ENCODE peak calls at places on chromosomes 13 and 19, in eight cellular contexts. P is fibroblast of lung, E is A549, I is Panc1, K is Peyer's patch, S is psoas muscle, R is astrocyte, C is thyroid gland. O is an unnamed sample.

GRCh38 chr13:48891586-48891985 is 84.1 kb upstream of the FNDC3A start:
- DNase-seq in S (no peak), I (no peak), P (peak; percentile 37), K (no peak), E (peak; percentile 55), C (no peak), R (peak; percentile 39), O (no peak)

GRCh38 chr13:99359493-99359892 is 52.3 kb upstream of the GPR183 start:
- DNase-seq in S (no peak), I (no peak), E (no peak), C (no peak), R (no peak), P (no peak), K (no peak), O (peak; percentile 41)

GRCh38 chr19:33488826-33489225 is 32.8 kb downstream of the PEPD start:
- DNase-seq in E (no peak), K (peak; percentile 43), S (no peak), P (no peak), I (no peak), R (no peak), C (no peak), O (no peak)

GRCh38 chr19:38666662-38667448 is 19.4 kb downstream of the ACTN4 start:
- DNase-seq in C (no peak), I (no peak), P (peak; percentile 74), S (peak; percentile 61), E (peak; percentile 87), K (no peak), R (peak; percentile 86), O (no peak)

GRCh38 chr13:81051873-81052272 is 710.9 kb upstream of the SPRY2 start:
- DNase-seq in R (no peak), E (no peak), P (peak; percentile 18), C (no peak), K (no peak), I (no peak), S (no peak), O (no peak)

GRCh38 chr19:17108453-17108784 is 32.8 kb downstream of the MYO9B start:
- DNase-seq in E (no peak), C (no peak), K (no peak), R (no peak), S (no peak), P (peak; percentile 31), I (no peak), O (no peak)

GRCh38 chr13:113962386-113962785 is 11.5 kb downstream of the C13orf46 start:
- DNase-seq in R (no peak), I (no peak), S (peak; percentile 48), E (no peak), P (no peak), C (no peak), K (no peak), O (no peak)

GRCh38 chr13:42760949-42761348 is 20.4 kb upstream of the FAM216B start:
- DNase-seq in K (no peak), I (no peak), C (no peak), S (no peak), E (no peak), R (peak; percentile 42), P (peak; percentile 87), O (peak; percentile 30)

GRCh38 chr19:34226036-34226435 is 28.3 kb upstream of the GARRE1 start:
- DNase-seq in I (no peak), K (no peak), E (no peak), P (no peak), R (no peak), C (no peak), S (no peak), O (no peak)

GRCh38 chr19:18637644-18638630 is 1.1 kb downstream of the KLHL26 start:
- DNase-seq in P (no peak), I (no peak), K (no peak), C (peak; percentile 71), S (no peak), R (no peak), E (peak; percentile 38), O (no peak)

GRCh38 chr19:43124360-43124759 is 41.9 kb upstream of the PSG2 start:
- DNase-seq in C (no peak), P (no peak), K (no peak), E (no peak), R (no peak), I (no peak), S (no peak), O (no peak)

GRCh38 chr19:28224441-28224840 is 988.5 kb downstream of the UQCRFS1 start:
- DNase-seq in P (no peak), I (no peak), S (no peak), E (no peak), C (no peak), K (no peak), R (no peak), O (no peak)

GRCh38 chr19:28234637-28235036 is 978.3 kb downstream of the UQCRFS1 start:
- DNase-seq in K (no peak), R (peak; percentile 74), S (no peak), I (no peak), P (no peak), C (no peak), E (no peak), O (no peak)

DNA sequence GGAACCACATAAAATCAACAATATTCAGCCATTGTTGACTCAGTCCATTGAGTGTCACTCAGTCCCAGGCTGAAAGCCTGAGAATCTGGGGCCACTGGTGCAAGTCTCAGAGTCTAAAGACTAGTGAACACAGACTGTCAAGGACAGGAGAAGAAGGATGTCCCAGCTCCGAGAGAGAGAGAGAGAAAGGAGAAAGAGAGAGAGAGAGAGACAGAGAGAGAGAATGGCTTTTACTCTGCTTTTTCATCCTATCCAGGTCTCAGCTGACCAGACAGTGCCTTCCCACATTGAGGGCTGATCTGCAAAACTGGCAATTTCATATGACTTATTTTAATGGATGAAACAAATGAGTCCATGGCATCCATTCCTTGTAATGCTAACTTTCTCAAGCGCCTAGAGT is 984.1 kb downstream of the UQCRFS1 start:
- DNase-seq in R (no peak), K (no peak), C (no peak), E (no peak), P (no peak), I (no peak), S (no peak), O (no peak)
- H3K27ac ChIP-seq in R (no peak overlapping the region), K (no peak overlapping the region), C (no peak overlapping the region), E (no peak overlapping the region), P (no peak overlapping the region), I (no peak overlapping the region), S (no peak overlapping the region), O (no peak overlapping the region)

GRCh38 chr19:2790194-2790556 is 4.9 kb downstream of the THOP1 start:
- DNase-seq in K (no peak), P (no peak), E (no peak), C (no peak), S (no peak), R (no peak), I (no peak), O (no peak)
- TF ChIP-seq CTCF in K (no peak), P (no peak), E (no peak), C (no peak), S (no peak), R (no peak), I (no peak), O (no peak)

DNA sequence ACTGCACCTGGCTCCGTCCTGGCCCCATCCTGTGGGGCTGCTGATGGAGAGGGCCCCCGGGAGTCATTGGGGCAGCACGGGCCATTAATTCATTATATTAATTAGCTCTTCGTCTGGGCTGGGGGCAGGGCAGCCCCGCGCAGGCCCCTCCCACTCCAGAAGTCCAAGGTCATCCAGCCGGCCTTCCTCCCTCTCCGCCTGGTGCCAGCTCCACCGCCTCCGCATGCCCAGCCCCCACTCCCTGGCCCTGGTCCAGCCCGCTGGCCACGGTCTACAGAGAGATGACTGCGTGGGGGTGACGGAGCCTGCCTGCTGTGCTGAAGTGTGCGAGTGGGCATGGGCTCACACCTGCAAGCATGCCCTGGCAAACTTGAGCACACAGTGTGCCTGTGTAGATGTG is 8.8 kb downstream of the IGLON5 start:
- DNase-seq in E (no peak), K (no peak), I (no peak), R (no peak), S (no peak), C (no peak), P (no peak), O (no peak)
- H3K27ac ChIP-seq in E (no peak overlapping the region), K (no peak overlapping the region), I (no peak overlapping the region), R (no peak overlapping the region), S (no peak overlapping the region), C (no peak overlapping the region), P (no peak overlapping the region), O (no peak overlapping the region)

GRCh38 chr19:5541456-5541855 is 26.3 kb downstream of the TINCR start:
- DNase-seq in E (no peak), K (no peak), S (no peak), R (no peak), I (no peak), C (no peak), P (no peak), O (no peak)

GRCh38 chr19:5540208-5540607 is 27.5 kb downstream of the TINCR start:
- DNase-seq in R (no peak), P (no peak), E (no peak), C (no peak), K (no peak), S (no peak), I (no peak), O (no peak)

GRCh38 chr19:5539431-5539833 is 28.3 kb downstream of the TINCR start:
- DNase-seq in C (no peak), P (no peak), S (no peak), K (no peak), E (no peak), I (no peak), R (no peak), O (no peak)

GRCh38 chr19:5545051-5545450 is 22.7 kb downstream of the TINCR start:
- DNase-seq in I (no peak), P (no peak), S (no peak), C (no peak), E (no peak), K (no peak), R (no peak), O (no peak)

GRCh38 chr19:5542665-5543064 is 25.1 kb downstream of the TINCR start:
- DNase-seq in C (no peak), S (no peak), R (no peak), K (no peak), E (no peak), P (no peak), I (no peak), O (no peak)
- TF ChIP-seq CTCF in C (no peak), S (no peak), R (no peak), K (no peak), E (no peak), P (no peak), I (no peak), O (no peak)

DNA sequence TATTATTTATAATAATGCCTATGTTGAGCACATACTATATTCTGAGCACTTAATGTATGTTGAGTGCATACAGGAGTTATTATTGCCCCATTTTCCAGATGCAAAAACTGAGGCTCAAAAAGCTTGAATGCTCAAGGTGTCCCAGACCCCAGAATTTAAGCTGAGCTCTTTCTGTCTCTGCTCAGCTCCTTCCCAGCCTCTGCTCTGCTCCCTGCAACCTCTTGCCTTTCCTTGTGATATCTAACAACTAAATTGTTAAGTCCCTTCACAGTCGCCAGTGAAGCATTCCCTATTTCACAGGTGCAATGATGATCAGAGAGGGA is 4.2 kb downstream of the NOTCH3 start:
- DNase-seq in P (no peak), S (no peak), I (no peak), E (no peak), K (no peak), R (no peak), C (no peak), O (no peak)
- H3K27ac ChIP-seq in P (no peak overlapping the region), S (no peak overlapping the region), I (no peak overlapping the region), E (no peak overlapping the region), K (no peak overlapping the region), R (no peak overlapping the region), C (peak overlapping the region; percentile 71), O (peak overlapping the region; percentile 79)